ENCODE peak calls at places on chromosomes 12 and 14, in six cellular contexts. G is activated naive CD4-positive, alpha-beta T cell treated with anti-CD3 and anti-CD28 coated beads, Interleukin-2, amount 10 ng/mL, durations not matched to agents 7 days and 5 days; Q is transverse colon; F is hippocampal formation; W is heart left ventricle; K is psoas muscle. O is an unnamed sample.

GRCh38 chr14:55071051-55071450 is 19.6 kb downstream of the MAPK1IP1L start:
- DNase-seq in Q (no peak), F (no peak), W (no peak), K (no peak), G (no peak), O (no peak)

GRCh38 chr12:66020481-66020880 is 110.1 kb downstream of the LLPH start:
- DNase-seq in Q (no peak), K (no peak), G (no peak), F (no peak), W (no peak), O (no peak)

GRCh38 chr14:50237448-50237847 is 6.1 kb upstream of the SOS2 start:
- DNase-seq in G (no peak), Q (no peak), W (no peak), F (no peak), K (no peak), O (no peak)

GRCh38 chr14:96748371-96748770 is 48.8 kb upstream of the VRK1 start:
- DNase-seq in K (no peak), F (no peak), G (no peak), Q (peak; percentile 32), W (peak; percentile 4), O (peak; percentile 39)

GRCh38 chr12:62328296-62328921 is 68.2 kb downstream of the USP15 start:
- DNase-seq in F (no peak), W (no peak), G (no peak), K (no peak), Q (no peak), O (no peak)

GRCh38 chr12:100987552-100988277 is 193.1 kb downstream of the ANO4 start:
- DNase-seq in G (no peak), W (no peak), K (no peak), Q (no peak), F (no peak), O (peak; percentile 64)

GRCh38 chr12:47825239-47825639 is 5.5 kb upstream of the HDAC7 start:
- DNase-seq in K (peak; percentile 80), G (no peak), Q (no peak), F (no peak), W (peak; percentile 49), O (peak; percentile 71)

GRCh38 chr12:22283006-22283506 is 51.5 kb downstream of the ST8SIA1 start:
- DNase-seq in Q (no peak), W (no peak), G (no peak), F (no peak), K (no peak), O (peak; percentile 57)

O was measured in epithelial cell of esophagus.